ENCODE peak calls at places on chromosomes 5 and 9, in six cellular contexts. One of them, this sample, is unnamed.

GRCh38 chr9:136955202-136955942 is 3.3 kb downstream of the LCN12 start:
- DNase-seq in kidney epithelial cell: no peak
- DNase-seq in fibroblast of pulmonary artery: no peak
- DNase-seq in AG10803: no peak
- DNase-seq in upper lobe of left lung: peak
- DNase-seq in colonic mucosa: no peak
- DNase-seq in this sample: no peak

GRCh38 chr9:13705913-13706312 is 426.4 kb upstream of the MPDZ start:
- DNase-seq in upper lobe of left lung: no peak
- DNase-seq in AG10803: peak
- DNase-seq in fibroblast of pulmonary artery: peak
- DNase-seq in colonic mucosa: no peak
- DNase-seq in kidney epithelial cell: no peak
- DNase-seq in this sample: no peak

GRCh38 chr9:134321957-134322741 is 4.1 kb upstream of the RXRA start:
- DNase-seq in colonic mucosa: peak
- DNase-seq in AG10803: no peak
- DNase-seq in kidney epithelial cell: no peak
- DNase-seq in fibroblast of pulmonary artery: no peak
- DNase-seq in upper lobe of left lung: peak
- DNase-seq in this sample: no peak

GRCh38 chr9:79757074-79757473 is 185.3 kb downstream of the TLE4 start:
- DNase-seq in AG10803: no peak
- DNase-seq in upper lobe of left lung: no peak
- DNase-seq in fibroblast of pulmonary artery: no peak
- DNase-seq in kidney epithelial cell: no peak
- DNase-seq in colonic mucosa: no peak
- DNase-seq in this sample: no peak

GRCh38 chr9:122111413-122112085 is 18.4 kb upstream of the TTLL11 start:
- DNase-seq in AG10803: no peak
- DNase-seq in upper lobe of left lung: no peak
- DNase-seq in kidney epithelial cell: no peak
- DNase-seq in colonic mucosa: no peak
- DNase-seq in fibroblast of pulmonary artery: no peak
- DNase-seq in this sample: no peak

GRCh38 chr5:113163328-113163727 is 186.7 kb downstream of the DCP2 start:
- DNase-seq in fibroblast of pulmonary artery: peak
- DNase-seq in upper lobe of left lung: no peak
- DNase-seq in AG10803: no peak
- DNase-seq in kidney epithelial cell: no peak
- DNase-seq in colonic mucosa: no peak
- DNase-seq in this sample: no peak

GRCh38 chr9:37761511-37761910 is 7.9 kb downstream of the TRMT10B start:
- DNase-seq in fibroblast of pulmonary artery: peak
- DNase-seq in AG10803: peak
- DNase-seq in colonic mucosa: no peak
- DNase-seq in upper lobe of left lung: no peak
- DNase-seq in kidney epithelial cell: no peak
- DNase-seq in this sample: no peak

GRCh38 chr5:103621548-103621930 is 59.0 kb upstream of the NUDT12 start:
- DNase-seq in fibroblast of pulmonary artery: no peak
- DNase-seq in AG10803: no peak
- DNase-seq in upper lobe of left lung: no peak
- DNase-seq in colonic mucosa: no peak
- DNase-seq in kidney epithelial cell: peak
- DNase-seq in this sample: no peak

GRCh38 chr5:112005533-112005926 is 248.5 kb upstream of the NREP start:
- DNase-seq in fibroblast of pulmonary artery: no peak
- DNase-seq in kidney epithelial cell: no peak
- DNase-seq in upper lobe of left lung: no peak
- DNase-seq in colonic mucosa: no peak
- DNase-seq in AG10803: peak
- DNase-seq in this sample: peak

GRCh38 chr5:73120222-73121108 is at the start of gene TMEM171:
- DNase-seq in colonic mucosa: peak
- DNase-seq in upper lobe of left lung: peak
- DNase-seq in fibroblast of pulmonary artery: peak
- DNase-seq in AG10803: peak
- DNase-seq in kidney epithelial cell: no peak
- DNase-seq in this sample: no peak

GRCh38 chr9:136533775-136534157 is 12.1 kb downstream of the NOTCH1 start:
- DNase-seq in upper lobe of left lung: peak
- DNase-seq in kidney epithelial cell: no peak
- DNase-seq in colonic mucosa: peak
- DNase-seq in fibroblast of pulmonary artery: no peak
- DNase-seq in AG10803: no peak
- DNase-seq in this sample: no peak

GRCh38 chr9:93633492-93634221 is 57.3 kb downstream of the PHF2 start:
- DNase-seq in upper lobe of left lung: peak
- DNase-seq in kidney epithelial cell: no peak
- DNase-seq in AG10803: no peak
- DNase-seq in fibroblast of pulmonary artery: no peak
- DNase-seq in colonic mucosa: peak
- DNase-seq in this sample: no peak

GRCh38 chr5:139745800-139746690 is 49.6 kb upstream of the PSD2 start:
- DNase-seq in AG10803: peak
- DNase-seq in kidney epithelial cell: no peak
- DNase-seq in upper lobe of left lung: peak
- DNase-seq in colonic mucosa: peak
- DNase-seq in fibroblast of pulmonary artery: peak
- DNase-seq in this sample: peak
- H3K4me3 ChIP-seq in AG10803: peak
- H3K4me3 ChIP-seq in kidney epithelial cell: peak
- H3K4me3 ChIP-seq in upper lobe of left lung: peak
- H3K4me3 ChIP-seq in colonic mucosa: peak
- H3K4me3 ChIP-seq in fibroblast of pulmonary artery: peak
- H3K4me3 ChIP-seq in this sample: no peak

DNA sequence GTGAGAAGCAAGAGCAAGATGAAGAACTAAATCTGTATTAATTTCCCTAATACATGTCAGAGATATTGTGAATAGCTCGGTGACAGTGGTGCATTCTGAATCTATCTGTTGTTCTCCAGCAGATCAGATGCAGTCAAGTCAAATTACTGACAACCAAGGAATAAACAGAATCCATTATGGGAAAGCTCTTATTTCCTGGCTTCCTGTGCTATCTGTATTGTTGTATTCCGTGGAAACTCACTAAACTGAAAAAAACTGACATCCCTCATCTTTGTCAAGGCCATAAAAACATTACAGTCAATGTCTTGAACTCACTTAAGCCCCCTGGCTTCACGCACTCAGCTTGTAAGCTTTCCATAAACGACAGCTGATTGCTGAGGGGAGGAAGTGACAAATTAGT is 245.9 kb downstream of the CTNND2 start:
- DNase-seq in colonic mucosa: no peak
- DNase-seq in kidney epithelial cell: no peak
- DNase-seq in fibroblast of pulmonary artery: no peak
- DNase-seq in upper lobe of left lung: no peak
- DNase-seq in AG10803: no peak
- DNase-seq in this sample: no peak
- TF ChIP-seq CTCF in colonic mucosa: no peak
- TF ChIP-seq CTCF in kidney epithelial cell: no peak
- TF ChIP-seq CTCF in fibroblast of pulmonary artery: no peak
- TF ChIP-seq CTCF in upper lobe of left lung: no peak
- TF ChIP-seq CTCF in AG10803: no peak
- TF ChIP-seq CTCF in this sample: no peak

DNA sequence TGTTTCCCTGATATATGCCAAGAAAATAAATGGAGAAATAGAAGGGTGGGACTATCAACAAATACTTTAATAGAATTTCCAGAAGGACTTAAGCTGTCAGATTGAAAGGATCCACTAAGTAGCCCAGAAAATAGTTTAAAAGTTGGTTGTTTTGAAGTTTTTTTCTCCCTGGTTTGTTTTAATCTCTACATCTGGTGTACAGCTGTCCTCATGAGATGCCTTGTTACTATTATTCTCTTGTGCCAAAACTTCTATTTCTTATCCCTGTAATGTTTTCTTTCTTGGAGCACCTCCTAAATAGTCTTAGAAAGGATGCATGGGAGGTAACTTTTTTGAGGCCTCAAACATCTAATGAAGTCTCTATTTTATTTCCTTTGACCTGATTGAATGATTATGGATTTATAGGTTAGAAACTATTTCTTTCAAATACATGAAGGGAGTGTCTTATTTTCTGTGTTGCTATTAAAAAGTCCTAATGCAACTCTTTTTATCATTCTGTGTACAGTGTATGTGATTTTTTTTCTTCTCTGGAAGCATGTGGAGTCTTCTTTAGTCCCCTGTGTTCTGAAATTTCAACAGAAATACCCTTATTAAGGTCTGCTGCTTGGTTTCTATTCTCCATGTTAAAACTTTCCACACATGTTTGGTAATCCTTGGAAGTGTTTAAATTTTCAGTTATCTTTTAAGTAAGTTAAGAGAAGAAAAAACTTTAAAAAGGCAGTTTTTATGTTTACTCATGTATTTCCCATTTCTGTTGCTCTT is 140.0 kb upstream of the CDKN2B start:
- DNase-seq in upper lobe of left lung: no peak
- DNase-seq in colonic mucosa: no peak
- DNase-seq in fibroblast of pulmonary artery: no peak
- DNase-seq in kidney epithelial cell: no peak
- DNase-seq in AG10803: peak
- DNase-seq in this sample: no peak
- H3K4me3 ChIP-seq in upper lobe of left lung: no peak
- H3K4me3 ChIP-seq in colonic mucosa: no peak
- H3K4me3 ChIP-seq in fibroblast of pulmonary artery: no peak
- H3K4me3 ChIP-seq in kidney epithelial cell: no peak
- H3K4me3 ChIP-seq in AG10803: no peak
- H3K4me3 ChIP-seq in this sample: no peak

GRCh38 chr5:15796557-15796956 is 296.6 kb downstream of the FBXL7 start:
- DNase-seq in fibroblast of pulmonary artery: no peak
- DNase-seq in AG10803: no peak
- DNase-seq in kidney epithelial cell: no peak
- DNase-seq in upper lobe of left lung: no peak
- DNase-seq in colonic mucosa: no peak
- DNase-seq in this sample: no peak

GRCh38 chr5:15791859-15792258 is 291.9 kb downstream of the FBXL7 start:
- DNase-seq in fibroblast of pulmonary artery: no peak
- DNase-seq in upper lobe of left lung: no peak
- DNase-seq in kidney epithelial cell: no peak
- DNase-seq in AG10803: peak
- DNase-seq in colonic mucosa: no peak
- DNase-seq in this sample: peak

GRCh38 chr5:15797116-15797515 is 297.1 kb downstream of the FBXL7 start:
- DNase-seq in kidney epithelial cell: no peak
- DNase-seq in colonic mucosa: no peak
- DNase-seq in upper lobe of left lung: no peak
- DNase-seq in AG10803: no peak
- DNase-seq in fibroblast of pulmonary artery: no peak
- DNase-seq in this sample: no peak

GRCh38 chr5:15796096-15796495 is 296.1 kb downstream of the FBXL7 start:
- DNase-seq in colonic mucosa: no peak
- DNase-seq in upper lobe of left lung: no peak
- DNase-seq in fibroblast of pulmonary artery: no peak
- DNase-seq in AG10803: no peak
- DNase-seq in kidney epithelial cell: no peak
- DNase-seq in this sample: no peak

GRCh38 chr5:15794117-15794985 is 294.4 kb downstream of the FBXL7 start:
- DNase-seq in upper lobe of left lung: no peak
- DNase-seq in fibroblast of pulmonary artery: peak
- DNase-seq in kidney epithelial cell: no peak
- DNase-seq in AG10803: no peak
- DNase-seq in colonic mucosa: no peak
- DNase-seq in this sample: no peak
- TF ChIP-seq CTCF in upper lobe of left lung: peak
- TF ChIP-seq CTCF in fibroblast of pulmonary artery: peak
- TF ChIP-seq CTCF in kidney epithelial cell: peak
- TF ChIP-seq CTCF in AG10803: peak
- TF ChIP-seq CTCF in colonic mucosa: no peak
- TF ChIP-seq CTCF in this sample: no peak